ENCODE peak calls at places on chromosomes 4 and X, in seven cellular contexts. One of them, this sample, is unnamed.

GRCh38 chr4:78379991-78380739 is 171.4 kb upstream of the ANXA3 start:
- DNase-seq in GM04503: peak; percentile 46
- DNase-seq in activated naive CD8-positive, alpha-beta T cell treated with anti-CD3 and anti-CD28 coated beads, Interleukin-2, amount 50 U/mL, for 24 hours: no peak
- DNase-seq in cerebellum: no peak
- DNase-seq in endothelial cell: no peak
- DNase-seq in hepatocyte: peak; percentile 35
- DNase-seq in RPMI8226: no peak
- DNase-seq in this sample: no peak

GRCh38 chr4:70709551-70710080 is 12.1 kb upstream of the RUFY3 start:
- DNase-seq in cerebellum: no peak
- DNase-seq in endothelial cell: no peak
- DNase-seq in activated naive CD8-positive, alpha-beta T cell treated with anti-CD3 and anti-CD28 coated beads, Interleukin-2, amount 50 U/mL, for 24 hours: no peak
- DNase-seq in hepatocyte: no peak
- DNase-seq in GM04503: no peak
- DNase-seq in RPMI8226: no peak
- DNase-seq in this sample: no peak

GRCh38 chrX:50211510-50211909 is 6.9 kb downstream of the CCNB3 start:
- DNase-seq in hepatocyte: no peak
- DNase-seq in RPMI8226: peak; percentile 7
- DNase-seq in cerebellum: no peak
- DNase-seq in activated naive CD8-positive, alpha-beta T cell treated with anti-CD3 and anti-CD28 coated beads, Interleukin-2, amount 50 U/mL, for 24 hours: no peak
- DNase-seq in GM04503: no peak
- DNase-seq in endothelial cell: peak; percentile 6
- DNase-seq in this sample: peak; percentile 73

GRCh38 chr4:139553751-139554670 is 2.0 kb downstream of the SETD7 start:
- DNase-seq in cerebellum: no peak
- DNase-seq in GM04503: no peak
- DNase-seq in activated naive CD8-positive, alpha-beta T cell treated with anti-CD3 and anti-CD28 coated beads, Interleukin-2, amount 50 U/mL, for 24 hours: no peak
- DNase-seq in RPMI8226: no peak
- DNase-seq in endothelial cell: no peak
- DNase-seq in hepatocyte: no peak
- DNase-seq in this sample: peak; percentile 54

GRCh38 chr4:20251796-20252655 is at the start of gene SLIT2:
- DNase-seq in RPMI8226: peak; percentile 69
- DNase-seq in activated naive CD8-positive, alpha-beta T cell treated with anti-CD3 and anti-CD28 coated beads, Interleukin-2, amount 50 U/mL, for 24 hours: peak; percentile 31
- DNase-seq in cerebellum: peak; percentile 25
- DNase-seq in hepatocyte: peak; percentile 92
- DNase-seq in endothelial cell: peak; percentile 87
- DNase-seq in GM04503: no peak
- DNase-seq in this sample: no peak

GRCh38 chr4:174847801-174848427 is 18.9 kb upstream of the GLRA3 start:
- DNase-seq in activated naive CD8-positive, alpha-beta T cell treated with anti-CD3 and anti-CD28 coated beads, Interleukin-2, amount 50 U/mL, for 24 hours: no peak
- DNase-seq in endothelial cell: no peak
- DNase-seq in RPMI8226: no peak
- DNase-seq in hepatocyte: no peak
- DNase-seq in GM04503: no peak
- DNase-seq in cerebellum: no peak
- DNase-seq in this sample: no peak

GRCh38 chr4:123017636-123018390 is 95.4 kb upstream of the NUDT6 start:
- DNase-seq in endothelial cell: no peak
- DNase-seq in GM04503: peak; percentile 76
- DNase-seq in hepatocyte: no peak
- DNase-seq in cerebellum: no peak
- DNase-seq in RPMI8226: no peak
- DNase-seq in activated naive CD8-positive, alpha-beta T cell treated with anti-CD3 and anti-CD28 coated beads, Interleukin-2, amount 50 U/mL, for 24 hours: no peak
- DNase-seq in this sample: no peak

GRCh38 chr4:11585506-11585905 is 156.8 kb upstream of the HS3ST1 start:
- DNase-seq in RPMI8226: no peak
- DNase-seq in endothelial cell: no peak
- DNase-seq in GM04503: no peak
- DNase-seq in cerebellum: peak; percentile 2
- DNase-seq in hepatocyte: peak; percentile 50
- DNase-seq in activated naive CD8-positive, alpha-beta T cell treated with anti-CD3 and anti-CD28 coated beads, Interleukin-2, amount 50 U/mL, for 24 hours: no peak
- DNase-seq in this sample: no peak

GRCh38 chr4:82293304-82293703 is 80.5 kb downstream of the HNRNPD start:
- DNase-seq in cerebellum: no peak
- DNase-seq in RPMI8226: peak; percentile 51
- DNase-seq in endothelial cell: no peak
- DNase-seq in hepatocyte: no peak
- DNase-seq in GM04503: no peak
- DNase-seq in activated naive CD8-positive, alpha-beta T cell treated with anti-CD3 and anti-CD28 coated beads, Interleukin-2, amount 50 U/mL, for 24 hours: no peak
- DNase-seq in this sample: peak; percentile 43

GRCh38 chr4:32519060-32519459 is 1798.9 kb downstream of the PCDH7 start:
- DNase-seq in hepatocyte: no peak
- DNase-seq in RPMI8226: no peak
- DNase-seq in endothelial cell: no peak
- DNase-seq in activated naive CD8-positive, alpha-beta T cell treated with anti-CD3 and anti-CD28 coated beads, Interleukin-2, amount 50 U/mL, for 24 hours: no peak
- DNase-seq in GM04503: no peak
- DNase-seq in cerebellum: no peak
- DNase-seq in this sample: no peak

GRCh38 chrX:40406330-40406859 is 174.4 kb upstream of the ATP6AP2 start:
- DNase-seq in GM04503: no peak
- DNase-seq in activated naive CD8-positive, alpha-beta T cell treated with anti-CD3 and anti-CD28 coated beads, Interleukin-2, amount 50 U/mL, for 24 hours: no peak
- DNase-seq in cerebellum: no peak
- DNase-seq in RPMI8226: no peak
- DNase-seq in hepatocyte: no peak
- DNase-seq in endothelial cell: no peak
- DNase-seq in this sample: peak; percentile 45

GRCh38 chr4:3524920-3525319 is 7.3 kb downstream of the LRPAP1 start:
- DNase-seq in cerebellum: no peak
- DNase-seq in GM04503: no peak
- DNase-seq in RPMI8226: no peak
- DNase-seq in hepatocyte: no peak
- DNase-seq in endothelial cell: no peak
- DNase-seq in activated naive CD8-positive, alpha-beta T cell treated with anti-CD3 and anti-CD28 coated beads, Interleukin-2, amount 50 U/mL, for 24 hours: no peak
- DNase-seq in this sample: no peak